ENCODE peak calls at places on chromosomes 13 and 19, in four cellular contexts. Y is left ventricle myocardium inferior, D is AG09309, I is small intestine. J is an unnamed sample.
A peak's percentile ranks its signal among the peaks of the same experiment; 100 is the strongest.

GRCh38 chr19:35932291-35932936 is 3.8 kb upstream of the LRFN3 start:
- DNase-seq in Y (no peak), D (no peak), I (no peak), J (no peak)

GRCh38 chr19:17953869-17954268 is 13.0 kb upstream of the KCNN1 start:
- DNase-seq in Y (no peak), D (no peak), I (no peak), J (no peak)

GRCh38 chr19:408441-409005 is 424 bp downstream of the C2CD4C start:
- DNase-seq in Y (no peak), D (no peak), I (no peak), J (no peak)

GRCh38 chr19:57110592-57111328 is 9.0 kb upstream of the USP29 start:
- DNase-seq in Y (no peak), D (no peak), I (no peak), J (no peak)

GRCh38 chr13:46106839-46107371 is 2.1 kb upstream of the CPB2 start:
- DNase-seq in Y (no peak), D (no peak), I (no peak), J (no peak)

GRCh38 chr13:102814025-102814607 is 15.2 kb downstream of the BIVM start:
- DNase-seq in Y (no peak), D (no peak), I (no peak), J (no peak)

GRCh38 chr13:43006893-43007631 is 15.0 kb upstream of the EPSTI1 start:
- DNase-seq in Y (no peak), D (no peak), I (no peak), J (no peak)

GRCh38 chr19:44694184-44694579 is 4.8 kb upstream of the CEACAM16 start:
- DNase-seq in Y (no peak), D (no peak), I (no peak), J (no peak)

GRCh38 chr13:26038931-26039475 is 12.8 kb downstream of the SHISA2 start:
- DNase-seq in Y (no peak), D (no peak), I (no peak), J (no peak)

GRCh38 chr19:32469796-32470195 is 64.2 kb downstream of the DPY19L3 start:
- DNase-seq in Y (no peak), D (no peak), I (no peak), J (no peak)

GRCh38 chr13:72648513-72649065 is 78.8 kb downstream of the MZT1 start:
- DNase-seq in Y (no peak), D (no peak), I (peak; percentile 5), J (no peak)

J was measured in testis.